ENCODE peak calls at places on chromosomes 4 and X, in eight cellular contexts. One of them, this sample, is unnamed.

GRCh38 chr4:142548491-142548890 is 297.6 kb downstream of the INPP4B start:
- DNase-seq in thyroid gland: no peak
- DNase-seq in NB4: no peak
- DNase-seq in ovary: no peak
- DNase-seq in stomach: no peak
- DNase-seq in heart left ventricle: no peak
- DNase-seq in tibial nerve: no peak
- DNase-seq in IMR-90: no peak
- DNase-seq in this sample: no peak

GRCh38 chr4:120009731-120010130 is 56.9 kb downstream of the MAD2L1 start:
- DNase-seq in thyroid gland: no peak
- DNase-seq in NB4: peak; percentile 3
- DNase-seq in ovary: no peak
- DNase-seq in stomach: no peak
- DNase-seq in heart left ventricle: no peak
- DNase-seq in tibial nerve: no peak
- DNase-seq in IMR-90: peak; percentile 96
- DNase-seq in this sample: no peak

GRCh38 chrX:19514791-19515614 is at the start of gene MAP3K15:
- DNase-seq in thyroid gland: peak; percentile 47
- DNase-seq in NB4: peak; percentile 66
- DNase-seq in ovary: peak; percentile 29
- DNase-seq in stomach: peak; percentile 32
- DNase-seq in heart left ventricle: no peak
- DNase-seq in tibial nerve: no peak
- DNase-seq in IMR-90: no peak
- DNase-seq in this sample: peak; percentile 14

GRCh38 chrX:74420194-74421035 is 878 bp upstream of the SLC16A2 start:
- DNase-seq in thyroid gland: peak; percentile 83
- DNase-seq in NB4: peak; percentile 21
- DNase-seq in ovary: peak; percentile 81
- DNase-seq in stomach: peak; percentile 64
- DNase-seq in heart left ventricle: peak; percentile 75
- DNase-seq in tibial nerve: peak; percentile 30
- DNase-seq in IMR-90: peak; percentile 48
- DNase-seq in this sample: peak; percentile 57

GRCh38 chr4:125254111-125254510 is 60.6 kb upstream of the FAT4 start:
- DNase-seq in thyroid gland: no peak
- DNase-seq in NB4: no peak
- DNase-seq in ovary: no peak
- DNase-seq in stomach: no peak
- DNase-seq in heart left ventricle: no peak
- DNase-seq in tibial nerve: no peak
- DNase-seq in IMR-90: peak; percentile 84
- DNase-seq in this sample: no peak

GRCh38 chr4:159747983-159748382 is 645.1 kb downstream of the RAPGEF2 start:
- DNase-seq in thyroid gland: no peak
- DNase-seq in NB4: no peak
- DNase-seq in ovary: no peak
- DNase-seq in stomach: no peak
- DNase-seq in heart left ventricle: no peak
- DNase-seq in tibial nerve: no peak
- DNase-seq in IMR-90: no peak
- DNase-seq in this sample: no peak

GRCh38 chrX:29890646-29891200 is 324.6 kb upstream of the MAGEB2 start:
- DNase-seq in thyroid gland: no peak
- DNase-seq in NB4: no peak
- DNase-seq in ovary: no peak
- DNase-seq in stomach: no peak
- DNase-seq in heart left ventricle: no peak
- DNase-seq in tibial nerve: no peak
- DNase-seq in IMR-90: peak; percentile 16
- DNase-seq in this sample: no peak

GRCh38 chrX:45758738-45759397 is 558.2 kb upstream of the DIPK2B start:
- DNase-seq in thyroid gland: no peak
- DNase-seq in NB4: peak; percentile 67
- DNase-seq in ovary: no peak
- DNase-seq in stomach: no peak
- DNase-seq in heart left ventricle: no peak
- DNase-seq in tibial nerve: no peak
- DNase-seq in IMR-90: peak; percentile 49
- DNase-seq in this sample: no peak

GRCh38 chrX:100680756-100681155 is 36.8 kb downstream of the SRPX2 start:
- DNase-seq in thyroid gland: no peak
- DNase-seq in NB4: no peak
- DNase-seq in ovary: no peak
- DNase-seq in stomach: no peak
- DNase-seq in heart left ventricle: no peak
- DNase-seq in tibial nerve: no peak
- DNase-seq in IMR-90: no peak
- DNase-seq in this sample: no peak

GRCh38 chr4:34108456-34108855 is 2135.9 kb downstream of the ARAP2 start:
- DNase-seq in thyroid gland: no peak
- DNase-seq in NB4: peak; percentile 8
- DNase-seq in ovary: no peak
- DNase-seq in stomach: no peak
- DNase-seq in heart left ventricle: no peak
- DNase-seq in tibial nerve: no peak
- DNase-seq in IMR-90: peak; percentile 13
- DNase-seq in this sample: no peak

GRCh38 chr4:2891294-2891693 is 47.6 kb downstream of the ADD1 start:
- DNase-seq in thyroid gland: no peak
- DNase-seq in NB4: no peak
- DNase-seq in ovary: no peak
- DNase-seq in stomach: no peak
- DNase-seq in heart left ventricle: no peak
- DNase-seq in tibial nerve: no peak
- DNase-seq in IMR-90: peak; percentile 73
- DNase-seq in this sample: no peak

GRCh38 chrX:13761606-13762005 is 27.1 kb downstream of the OFD1 start:
- DNase-seq in thyroid gland: no peak
- DNase-seq in NB4: peak; percentile 37
- DNase-seq in ovary: no peak
- DNase-seq in stomach: no peak
- DNase-seq in heart left ventricle: no peak
- DNase-seq in tibial nerve: no peak
- DNase-seq in IMR-90: peak; percentile 46
- DNase-seq in this sample: no peak
- TF ChIP-seq CTCF in thyroid gland: no peak
- TF ChIP-seq CTCF in NB4: no peak
- TF ChIP-seq CTCF in ovary: no peak
- TF ChIP-seq CTCF in stomach: no peak
- TF ChIP-seq CTCF in heart left ventricle: no peak
- TF ChIP-seq CTCF in tibial nerve: no peak
- TF ChIP-seq CTCF in IMR-90: no peak
- TF ChIP-seq CTCF in this sample: no peak

GRCh38 chr4:26022346-26022891 is 108.4 kb downstream of the SMIM20 start:
- DNase-seq in thyroid gland: peak; percentile 65
- DNase-seq in NB4: no peak
- DNase-seq in ovary: no peak
- DNase-seq in stomach: peak; percentile 68
- DNase-seq in heart left ventricle: no peak
- DNase-seq in tibial nerve: no peak
- DNase-seq in IMR-90: peak; percentile 80
- DNase-seq in this sample: no peak
- H3K4me3 ChIP-seq in thyroid gland: no peak overlapping the region
- H3K4me3 ChIP-seq in NB4: no peak overlapping the region
- H3K4me3 ChIP-seq in ovary: no peak overlapping the region
- H3K4me3 ChIP-seq in stomach: no peak overlapping the region
- H3K4me3 ChIP-seq in heart left ventricle: no peak overlapping the region
- H3K4me3 ChIP-seq in tibial nerve: no peak overlapping the region
- H3K4me3 ChIP-seq in IMR-90: no peak overlapping the region
- H3K4me3 ChIP-seq in this sample: no peak overlapping the region

GRCh38 chr4:1345905-1346780 is 865 bp upstream of the UVSSA start:
- DNase-seq in thyroid gland: peak; percentile 53
- DNase-seq in NB4: peak; percentile 93
- DNase-seq in ovary: peak; percentile 67
- DNase-seq in stomach: peak; percentile 42
- DNase-seq in heart left ventricle: peak; percentile 60
- DNase-seq in tibial nerve: peak; percentile 18
- DNase-seq in IMR-90: peak; percentile 16
- DNase-seq in this sample: peak; percentile 54
- TF ChIP-seq POLR2A in thyroid gland: no peak
- TF ChIP-seq POLR2A in NB4: peak; percentile 24
- TF ChIP-seq POLR2A in ovary: peak; percentile 22
- TF ChIP-seq POLR2A in stomach: no peak
- TF ChIP-seq POLR2A in heart left ventricle: no peak
- TF ChIP-seq POLR2A in tibial nerve: no peak
- TF ChIP-seq POLR2A in IMR-90: no peak
- TF ChIP-seq POLR2A in this sample: no peak

GRCh38 chr4:30714408-30715031 is 5.6 kb upstream of the PCDH7 start:
- DNase-seq in thyroid gland: peak; percentile 59
- DNase-seq in NB4: peak; percentile 62
- DNase-seq in ovary: peak; percentile 38
- DNase-seq in stomach: peak; percentile 59
- DNase-seq in heart left ventricle: no peak
- DNase-seq in tibial nerve: peak; percentile 49
- DNase-seq in IMR-90: peak; percentile 59
- DNase-seq in this sample: peak; percentile 41
- TF ChIP-seq CTCF in thyroid gland: peak; percentile 55
- TF ChIP-seq CTCF in NB4: peak; percentile 84
- TF ChIP-seq CTCF in ovary: no peak
- TF ChIP-seq CTCF in stomach: peak; percentile 57
- TF ChIP-seq CTCF in heart left ventricle: peak; percentile 64
- TF ChIP-seq CTCF in tibial nerve: peak; percentile 31
- TF ChIP-seq CTCF in IMR-90: peak; percentile 77
- TF ChIP-seq CTCF in this sample: peak; percentile 59

GRCh38 chr4:76589872-76590846 is 155.1 kb downstream of the SHROOM3 start:
- DNase-seq in thyroid gland: peak; percentile 92
- DNase-seq in NB4: no peak
- DNase-seq in ovary: no peak
- DNase-seq in stomach: peak; percentile 74
- DNase-seq in heart left ventricle: peak; percentile 52
- DNase-seq in tibial nerve: no peak
- DNase-seq in IMR-90: peak; percentile 92
- DNase-seq in this sample: peak; percentile 51
- H3K4me3 ChIP-seq in thyroid gland: no peak overlapping the region
- H3K4me3 ChIP-seq in NB4: no peak overlapping the region
- H3K4me3 ChIP-seq in ovary: no peak overlapping the region
- H3K4me3 ChIP-seq in stomach: no peak overlapping the region
- H3K4me3 ChIP-seq in heart left ventricle: no peak overlapping the region
- H3K4me3 ChIP-seq in tibial nerve: no peak overlapping the region
- H3K4me3 ChIP-seq in IMR-90: no peak overlapping the region
- H3K4me3 ChIP-seq in this sample: no peak overlapping the region

GRCh38 chr4:78370625-78371372 is 180.8 kb upstream of the ANXA3 start:
- DNase-seq in thyroid gland: no peak
- DNase-seq in NB4: no peak
- DNase-seq in ovary: no peak
- DNase-seq in stomach: no peak
- DNase-seq in heart left ventricle: no peak
- DNase-seq in tibial nerve: no peak
- DNase-seq in IMR-90: no peak
- DNase-seq in this sample: no peak
- TF ChIP-seq POLR2A in thyroid gland: no peak
- TF ChIP-seq POLR2A in NB4: no peak
- TF ChIP-seq POLR2A in ovary: no peak
- TF ChIP-seq POLR2A in stomach: no peak
- TF ChIP-seq POLR2A in heart left ventricle: no peak
- TF ChIP-seq POLR2A in tibial nerve: no peak
- TF ChIP-seq POLR2A in IMR-90: no peak
- TF ChIP-seq POLR2A in this sample: no peak

GRCh38 chrX:55340896-55341433 is 76.2 kb upstream of the PAGE3 start:
- DNase-seq in thyroid gland: no peak
- DNase-seq in NB4: no peak
- DNase-seq in ovary: no peak
- DNase-seq in stomach: no peak
- DNase-seq in heart left ventricle: no peak
- DNase-seq in tibial nerve: no peak
- DNase-seq in IMR-90: no peak
- DNase-seq in this sample: no peak

DNA sequence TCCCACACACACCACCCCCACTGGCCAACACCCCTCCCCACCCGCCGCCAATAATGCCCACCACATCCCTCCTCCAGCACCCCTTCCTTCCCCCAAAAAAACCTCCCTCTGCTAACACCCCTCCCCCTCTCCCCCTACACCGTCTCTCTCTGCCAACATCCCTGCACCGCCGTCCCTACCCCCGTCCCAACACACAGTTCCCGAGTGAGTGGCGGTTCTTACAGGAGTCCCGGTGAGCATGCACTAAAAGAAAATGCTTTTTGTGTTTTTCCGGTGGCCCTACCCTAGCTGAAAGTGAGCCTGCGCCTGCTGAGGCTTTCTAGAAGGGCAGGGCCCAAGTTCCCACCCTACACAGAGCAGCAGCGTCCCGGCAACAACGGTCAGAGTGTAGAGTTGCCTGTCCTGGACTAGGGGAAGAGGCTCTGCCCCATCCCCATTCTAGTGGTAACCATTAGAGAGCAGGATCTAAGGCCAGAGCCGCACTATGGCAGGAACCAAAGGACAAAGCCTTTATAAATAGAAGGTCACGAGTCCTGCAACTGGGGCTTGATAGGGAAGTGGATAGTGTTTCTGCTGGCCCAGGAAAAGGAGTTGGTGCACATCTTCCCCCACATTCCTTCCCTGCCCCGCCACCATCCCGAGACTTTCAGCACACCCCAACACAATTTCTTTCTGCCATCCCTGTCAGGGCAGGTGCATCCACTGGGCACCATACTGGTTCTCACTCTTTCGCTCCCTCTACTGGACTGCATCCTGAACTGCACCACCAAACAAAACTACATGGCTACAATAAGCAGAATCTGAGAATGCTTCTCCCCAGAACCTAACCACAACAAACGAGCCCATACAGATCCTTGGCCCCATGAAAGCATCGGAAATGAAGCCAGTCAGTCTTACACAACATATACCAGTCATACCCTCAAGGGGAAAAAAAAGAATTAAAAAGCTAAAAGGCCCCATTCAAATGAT is 78.1 kb upstream of the PAGE3 start:
- DNase-seq in thyroid gland: peak; percentile 20
- DNase-seq in NB4: peak; percentile 31
- DNase-seq in ovary: no peak
- DNase-seq in stomach: peak; percentile 30
- DNase-seq in heart left ventricle: peak; percentile 17
- DNase-seq in tibial nerve: peak; percentile 13
- DNase-seq in IMR-90: no peak
- DNase-seq in this sample: peak; percentile 39
- TF ChIP-seq CTCF in thyroid gland: peak; percentile 42
- TF ChIP-seq CTCF in NB4: peak; percentile 43
- TF ChIP-seq CTCF in ovary: no peak
- TF ChIP-seq CTCF in stomach: peak; percentile 34
- TF ChIP-seq CTCF in heart left ventricle: peak; percentile 58
- TF ChIP-seq CTCF in tibial nerve: peak; percentile 32
- TF ChIP-seq CTCF in IMR-90: peak; percentile 34
- TF ChIP-seq CTCF in this sample: peak; percentile 64

This sample was measured in transverse colon.